ENCODE peak calls at places on chromosomes 7 and 10, in seven cellular contexts. One of them, this sample, is unnamed.

GRCh38 chr7:45575501-45576248 is 1.5 kb downstream of the ADCY1 start:
- DNase-seq in Right ventricle myocardium inferior: no peak
- DNase-seq in ACHN: no peak
- DNase-seq in endothelial cell: no peak
- DNase-seq in activated CD8-positive, alpha-beta memory T cell treated with anti-CD3 and anti-CD28 coated beads for 1 hour: no peak
- DNase-seq in spleen: peak
- DNase-seq in H54: no peak
- DNase-seq in this sample: no peak

GRCh38 chr7:46945328-46945727 is 636.6 kb downstream of the TNS3 start:
- DNase-seq in Right ventricle myocardium inferior: no peak
- DNase-seq in ACHN: no peak
- DNase-seq in endothelial cell: no peak
- DNase-seq in activated CD8-positive, alpha-beta memory T cell treated with anti-CD3 and anti-CD28 coated beads for 1 hour: no peak
- DNase-seq in spleen: no peak
- DNase-seq in H54: no peak
- DNase-seq in this sample: no peak

GRCh38 chr7:156034397-156034796 is 222.1 kb upstream of the SHH start:
- DNase-seq in Right ventricle myocardium inferior: no peak
- DNase-seq in ACHN: no peak
- DNase-seq in endothelial cell: no peak
- DNase-seq in activated CD8-positive, alpha-beta memory T cell treated with anti-CD3 and anti-CD28 coated beads for 1 hour: no peak
- DNase-seq in spleen: no peak
- DNase-seq in H54: no peak
- DNase-seq in this sample: no peak

GRCh38 chr7:6513541-6513940 is 37.7 kb downstream of the GRID2IP start:
- DNase-seq in Right ventricle myocardium inferior: peak
- DNase-seq in ACHN: no peak
- DNase-seq in endothelial cell: no peak
- DNase-seq in activated CD8-positive, alpha-beta memory T cell treated with anti-CD3 and anti-CD28 coated beads for 1 hour: no peak
- DNase-seq in spleen: no peak
- DNase-seq in H54: no peak
- DNase-seq in this sample: no peak

GRCh38 chr7:107387573-107388219 is 82.2 kb upstream of the GPR22 start:
- DNase-seq in Right ventricle myocardium inferior: no peak
- DNase-seq in ACHN: no peak
- DNase-seq in endothelial cell: no peak
- DNase-seq in activated CD8-positive, alpha-beta memory T cell treated with anti-CD3 and anti-CD28 coated beads for 1 hour: no peak
- DNase-seq in spleen: no peak
- DNase-seq in H54: no peak
- DNase-seq in this sample: peak

GRCh38 chr10:101529207-101529606 is 58.9 kb downstream of the POLL start:
- DNase-seq in Right ventricle myocardium inferior: no peak
- DNase-seq in ACHN: no peak
- DNase-seq in endothelial cell: no peak
- DNase-seq in activated CD8-positive, alpha-beta memory T cell treated with anti-CD3 and anti-CD28 coated beads for 1 hour: no peak
- DNase-seq in spleen: no peak
- DNase-seq in H54: no peak
- DNase-seq in this sample: no peak

GRCh38 chr7:139526578-139527544 is 3.4 kb downstream of the CLEC2L start:
- DNase-seq in Right ventricle myocardium inferior: no peak
- DNase-seq in ACHN: peak
- DNase-seq in endothelial cell: no peak
- DNase-seq in activated CD8-positive, alpha-beta memory T cell treated with anti-CD3 and anti-CD28 coated beads for 1 hour: no peak
- DNase-seq in spleen: no peak
- DNase-seq in H54: peak
- DNase-seq in this sample: no peak

GRCh38 chr7:22435720-22436119 is 64.3 kb downstream of the STEAP1B start:
- DNase-seq in Right ventricle myocardium inferior: no peak
- DNase-seq in ACHN: no peak
- DNase-seq in endothelial cell: no peak
- DNase-seq in activated CD8-positive, alpha-beta memory T cell treated with anti-CD3 and anti-CD28 coated beads for 1 hour: no peak
- DNase-seq in spleen: no peak
- DNase-seq in H54: no peak
- DNase-seq in this sample: no peak

GRCh38 chr7:26278769-26279168 is 12.9 kb upstream of the SNX10 start:
- DNase-seq in Right ventricle myocardium inferior: no peak
- DNase-seq in ACHN: peak
- DNase-seq in endothelial cell: no peak
- DNase-seq in activated CD8-positive, alpha-beta memory T cell treated with anti-CD3 and anti-CD28 coated beads for 1 hour: no peak
- DNase-seq in spleen: no peak
- DNase-seq in H54: peak
- DNase-seq in this sample: peak

GRCh38 chr7:32941996-32942782 is 15.1 kb upstream of the FKBP9 start:
- DNase-seq in Right ventricle myocardium inferior: peak
- DNase-seq in ACHN: peak
- DNase-seq in endothelial cell: peak
- DNase-seq in activated CD8-positive, alpha-beta memory T cell treated with anti-CD3 and anti-CD28 coated beads for 1 hour: peak
- DNase-seq in spleen: peak
- DNase-seq in H54: peak
- DNase-seq in this sample: peak

GRCh38 chr7:34748244-34749039 is 90.4 kb downstream of the NPSR1 start:
- DNase-seq in Right ventricle myocardium inferior: peak
- DNase-seq in ACHN: peak
- DNase-seq in endothelial cell: no peak
- DNase-seq in activated CD8-positive, alpha-beta memory T cell treated with anti-CD3 and anti-CD28 coated beads for 1 hour: no peak
- DNase-seq in spleen: peak
- DNase-seq in H54: peak
- DNase-seq in this sample: peak

GRCh38 chr10:108721874-108722273 is 1201.4 kb downstream of the XPNPEP1 start:
- DNase-seq in Right ventricle myocardium inferior: no peak
- DNase-seq in ACHN: no peak
- DNase-seq in endothelial cell: no peak
- DNase-seq in activated CD8-positive, alpha-beta memory T cell treated with anti-CD3 and anti-CD28 coated beads for 1 hour: no peak
- DNase-seq in spleen: no peak
- DNase-seq in H54: no peak
- DNase-seq in this sample: no peak

GRCh38 chr10:34337917-34338316 is 477.2 kb downstream of the PARD3 start:
- DNase-seq in Right ventricle myocardium inferior: no peak
- DNase-seq in ACHN: no peak
- DNase-seq in endothelial cell: no peak
- DNase-seq in activated CD8-positive, alpha-beta memory T cell treated with anti-CD3 and anti-CD28 coated beads for 1 hour: no peak
- DNase-seq in spleen: no peak
- DNase-seq in H54: no peak
- DNase-seq in this sample: no peak